ENCODE peak calls at places on chromosomes 5 and 9, in eight cellular contexts. F is stomach, J is tibial artery, S is OCI-LY7, P is lower lobe of right lung, G is BJ, B is GM06990, A is fibroblast of mammary gland. H is an unnamed sample.

GRCh38 chr5:308672-309271 is 12.7 kb upstream of the AHRR start:
- DNase-seq in F (peak), J (no peak), S (no peak), P (no peak), G (no peak), B (no peak), A (peak), H (peak)

GRCh38 chr5:175572922-175573321 is 84.9 kb upstream of the HRH2 start:
- DNase-seq in F (no peak), J (no peak), S (no peak), P (no peak), G (no peak), B (no peak), A (peak), H (no peak)

GRCh38 chr5:157877821-157878220 is 18.9 kb upstream of the CLINT1 start:
- DNase-seq in F (no peak), J (no peak), S (peak), P (no peak), G (no peak), B (no peak), A (no peak), H (no peak)

GRCh38 chr9:86941196-86941595 is 6.1 kb downstream of the GAS1 start:
- DNase-seq in F (no peak), J (no peak), S (no peak), P (no peak), G (no peak), B (no peak), A (no peak), H (no peak)

GRCh38 chr5:63127054-63127453 is 548.4 kb downstream of the LRRC70 start:
- DNase-seq in F (no peak), J (no peak), S (no peak), P (no peak), G (no peak), B (no peak), A (peak), H (no peak)

GRCh38 chr9:136332482-136332983 is 5.2 kb downstream of the GPSM1 start:
- DNase-seq in F (no peak), J (no peak), S (no peak), P (no peak), G (no peak), B (no peak), A (no peak), H (no peak)

GRCh38 chr5:42108468-42108867 is 183.4 kb downstream of the FBXO4 start:
- DNase-seq in F (no peak), J (no peak), S (no peak), P (no peak), G (no peak), B (no peak), A (peak), H (no peak)

GRCh38 chr5:132439521-132440206 is 50.9 kb downstream of the IRF1 start:
- DNase-seq in F (no peak), J (peak), S (no peak), P (no peak), G (peak), B (no peak), A (peak), H (peak)

GRCh38 chr5:91151947-91152346 is 231.2 kb downstream of the ARRDC3 start:
- DNase-seq in F (peak), J (peak), S (no peak), P (peak), G (no peak), B (no peak), A (peak), H (no peak)

GRCh38 chr5:156474251-156474650 is 147.3 kb downstream of the SGCD start:
- DNase-seq in F (no peak), J (peak), S (no peak), P (no peak), G (no peak), B (no peak), A (peak), H (no peak)

GRCh38 chr5:1011741-1012315 is 3.2 kb downstream of the NKD2 start:
- DNase-seq in F (no peak), J (no peak), S (no peak), P (peak), G (no peak), B (no peak), A (no peak), H (no peak)

GRCh38 chr5:178460174-178460573 is 130.0 kb downstream of the COL23A1 start:
- DNase-seq in F (no peak), J (no peak), S (no peak), P (no peak), G (no peak), B (no peak), A (no peak), H (no peak)

GRCh38 chr5:173618927-173619519 is 2.6 kb upstream of the BOD1 start:
- DNase-seq in F (peak), J (peak), S (peak), P (no peak), G (no peak), B (no peak), A (peak), H (no peak)

GRCh38 chr5:156594406-156594805 is 255.7 kb upstream of the PPP1R2B start:
- DNase-seq in F (no peak), J (no peak), S (no peak), P (no peak), G (no peak), B (no peak), A (no peak), H (no peak)

GRCh38 chr5:98320317-98320716 is 453.1 kb upstream of the RGMB start:
- DNase-seq in F (no peak), J (no peak), S (no peak), P (no peak), G (no peak), B (no peak), A (no peak), H (no peak)

GRCh38 chr5:69217154-69217731 is 17.4 kb upstream of the CDK7 start:
- DNase-seq in F (peak), J (no peak), S (no peak), P (no peak), G (no peak), B (peak), A (no peak), H (no peak)

GRCh38 chr5:156093024-156093423 is 233.9 kb upstream of the SGCD start:
- DNase-seq in F (no peak), J (no peak), S (no peak), P (no peak), G (no peak), B (no peak), A (no peak), H (no peak)

GRCh38 chr5:157148734-157149615 is 6.3 kb upstream of the MED7 start:
- DNase-seq in F (peak), J (peak), S (peak), P (no peak), G (no peak), B (no peak), A (peak), H (peak)

GRCh38 chr5:15366676-15367391 is 133.1 kb upstream of the FBXL7 start:
- DNase-seq in F (no peak), J (no peak), S (no peak), P (no peak), G (no peak), B (no peak), A (peak), H (no peak)

DNA sequence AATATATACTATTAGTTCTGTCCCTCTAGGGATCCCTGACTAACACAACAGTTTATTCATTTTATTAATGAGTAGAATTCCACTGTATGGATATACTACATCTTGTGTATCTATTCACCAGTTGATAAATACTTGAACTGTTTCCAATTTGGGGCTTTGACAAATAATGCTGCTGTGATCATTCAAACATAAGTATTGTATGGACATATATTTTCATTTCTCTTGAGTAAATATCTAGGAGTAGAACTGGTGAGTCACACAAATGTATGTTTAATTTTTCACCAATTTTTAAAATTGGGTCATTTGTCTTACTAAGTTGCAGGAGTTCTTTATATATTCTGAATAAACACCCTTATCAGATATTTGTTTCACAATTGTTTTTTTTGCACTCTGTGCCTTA is 149.1 kb downstream of the FBXL17 start:
- DNase-seq in F (no peak), J (no peak), S (no peak), P (no peak), G (no peak), B (no peak), A (no peak), H (no peak)
- H3K4me3 ChIP-seq in F (no peak), J (no peak), S (no peak), P (no peak), G (no peak), B (no peak), A (no peak), H (no peak)

GRCh38 chr9:71295928-71296327 is 174.5 kb upstream of the TRPM3 start:
- DNase-seq in F (no peak), J (no peak), S (no peak), P (no peak), G (no peak), B (no peak), A (no peak), H (no peak)
- H3K4me3 ChIP-seq in F (no peak), J (no peak), S (no peak), P (no peak), G (no peak), B (no peak), A (no peak), H (no peak)

DNA sequence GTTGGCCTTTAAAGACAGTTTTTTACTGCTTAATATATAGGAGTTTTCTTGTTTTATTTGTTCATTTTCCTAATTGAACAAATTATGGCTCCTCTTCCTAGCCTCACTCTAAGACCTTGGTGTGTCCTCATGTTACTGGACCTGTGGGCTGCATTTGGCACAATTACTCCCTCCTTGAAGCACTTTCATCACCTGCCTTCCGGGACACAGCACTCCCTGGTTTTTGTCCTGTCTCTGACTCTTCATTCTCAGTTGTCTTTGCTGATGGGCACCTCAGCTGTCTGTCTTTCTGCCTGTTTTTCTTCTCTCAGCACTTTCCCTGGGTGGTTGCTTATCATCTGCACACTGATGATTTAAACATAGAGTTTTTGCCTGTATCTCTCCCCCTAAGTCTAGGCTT is 13.6 kb downstream of the GTF3C4 start:
- DNase-seq in F (no peak), J (no peak), S (no peak), P (no peak), G (no peak), B (no peak), A (no peak), H (no peak)
- H3K4me3 ChIP-seq in F (no peak), J (no peak), S (no peak), P (no peak), G (no peak), B (no peak), A (no peak), H (no peak)

GRCh38 chr9:119441338-119441737 is 72.1 kb upstream of the BRINP1 start:
- DNase-seq in F (no peak), J (no peak), S (no peak), P (no peak), G (no peak), B (no peak), A (no peak), H (no peak)
- H3K4me3 ChIP-seq in F (no peak), J (no peak), S (no peak), P (no peak), G (no peak), B (no peak), A (no peak), H (no peak)

DNA sequence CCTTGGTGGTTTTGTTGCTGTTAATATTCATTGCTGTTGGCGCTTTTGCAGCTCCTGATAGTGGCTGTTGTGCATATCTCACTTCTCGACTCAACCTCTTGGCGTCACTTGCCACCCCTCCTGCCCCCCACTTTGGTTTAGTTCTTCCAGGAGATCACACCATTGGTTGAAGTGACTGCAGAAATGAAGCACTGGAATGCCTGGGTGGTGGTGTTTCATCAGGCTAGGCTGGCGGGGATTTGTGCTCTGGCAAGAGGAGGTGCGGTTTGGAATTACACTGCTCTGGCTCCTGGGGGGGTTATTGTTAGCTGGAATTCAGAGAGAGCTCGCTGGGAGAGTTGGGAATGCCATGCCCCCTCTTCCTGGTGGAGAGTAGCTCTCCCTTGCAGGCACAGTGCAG is 11.5 kb downstream of the PRRC2B start:
- DNase-seq in F (no peak), J (no peak), S (no peak), P (no peak), G (no peak), B (no peak), A (peak), H (no peak)
- H3K4me3 ChIP-seq in F (peak), J (no peak), S (no peak), P (no peak), G (no peak), B (no peak), A (no peak), H (no peak)